ENCODE peak calls at places on chromosome 13, in six cellular contexts. One of them, this sample, is unnamed.
A peak's percentile ranks its signal among the peaks of the same experiment; 100 is the strongest.

GRCh38 chr13:46339035-46339666 is 47.9 kb downstream of the RUBCNL start:
- DNase-seq in right lobe of liver: no peak
- DNase-seq in cardiac muscle cell: no peak
- DNase-seq in RWPE2: no peak
- DNase-seq in uterus: no peak
- DNase-seq in fibroblast of lung: peak; percentile 91
- DNase-seq in this sample: no peak

GRCh38 chr13:57633950-57634828 is 2.6 kb downstream of the PCDH17 start:
- DNase-seq in right lobe of liver: no peak
- DNase-seq in cardiac muscle cell: no peak
- DNase-seq in RWPE2: peak; percentile 24
- DNase-seq in uterus: no peak
- DNase-seq in fibroblast of lung: peak; percentile 45
- DNase-seq in this sample: peak; percentile 65

GRCh38 chr13:99484405-99484981 is 16.8 kb upstream of the TM9SF2 start:
- DNase-seq in right lobe of liver: no peak
- DNase-seq in cardiac muscle cell: no peak
- DNase-seq in RWPE2: no peak
- DNase-seq in uterus: no peak
- DNase-seq in fibroblast of lung: peak; percentile 44
- DNase-seq in this sample: no peak

GRCh38 chr13:47983070-47983469 is 18.0 kb downstream of the SUCLA2 start:
- DNase-seq in right lobe of liver: no peak
- DNase-seq in cardiac muscle cell: no peak
- DNase-seq in RWPE2: no peak
- DNase-seq in uterus: no peak
- DNase-seq in fibroblast of lung: no peak
- DNase-seq in this sample: no peak

GRCh38 chr13:113373811-113374485 is 10.0 kb upstream of the GRTP1 start:
- DNase-seq in right lobe of liver: no peak
- DNase-seq in cardiac muscle cell: no peak
- DNase-seq in RWPE2: no peak
- DNase-seq in uterus: no peak
- DNase-seq in fibroblast of lung: no peak
- DNase-seq in this sample: no peak

GRCh38 chr13:78608254-78608704 is 4.9 kb upstream of the POU4F1 start:
- DNase-seq in right lobe of liver: no peak
- DNase-seq in cardiac muscle cell: no peak
- DNase-seq in RWPE2: no peak
- DNase-seq in uterus: no peak
- DNase-seq in fibroblast of lung: no peak
- DNase-seq in this sample: no peak

GRCh38 chr13:100269837-100270236 is 180.9 kb downstream of the PCCA start:
- DNase-seq in right lobe of liver: peak; percentile 70
- DNase-seq in cardiac muscle cell: no peak
- DNase-seq in RWPE2: no peak
- DNase-seq in uterus: peak; percentile 43
- DNase-seq in fibroblast of lung: peak; percentile 61
- DNase-seq in this sample: no peak

GRCh38 chr13:114145256-114145655 is 12.8 kb upstream of the RASA3 start:
- DNase-seq in right lobe of liver: peak; percentile 24
- DNase-seq in cardiac muscle cell: no peak
- DNase-seq in RWPE2: peak; percentile 19
- DNase-seq in uterus: no peak
- DNase-seq in fibroblast of lung: no peak
- DNase-seq in this sample: no peak

GRCh38 chr13:50170447-50171037 is 155.3 kb downstream of the KCNRG start:
- DNase-seq in right lobe of liver: no peak
- DNase-seq in cardiac muscle cell: no peak
- DNase-seq in RWPE2: no peak
- DNase-seq in uterus: no peak
- DNase-seq in fibroblast of lung: no peak
- DNase-seq in this sample: no peak

GRCh38 chr13:80047406-80047805 is 293.5 kb downstream of the SPRY2 start:
- DNase-seq in right lobe of liver: no peak
- DNase-seq in cardiac muscle cell: no peak
- DNase-seq in RWPE2: no peak
- DNase-seq in uterus: no peak
- DNase-seq in fibroblast of lung: peak; percentile 95
- DNase-seq in this sample: no peak

GRCh38 chr13:79417741-79418140 is 11.7 kb upstream of the RBM26 start:
- DNase-seq in right lobe of liver: no peak
- DNase-seq in cardiac muscle cell: no peak
- DNase-seq in RWPE2: no peak
- DNase-seq in uterus: no peak
- DNase-seq in fibroblast of lung: no peak
- DNase-seq in this sample: no peak

GRCh38 chr13:41456768-41457588 is at the start of gene RGCC:
- DNase-seq in right lobe of liver: peak; percentile 74
- DNase-seq in cardiac muscle cell: peak; percentile 78
- DNase-seq in RWPE2: peak; percentile 57
- DNase-seq in uterus: peak; percentile 68
- DNase-seq in fibroblast of lung: peak; percentile 57
- DNase-seq in this sample: peak; percentile 93

GRCh38 chr13:87536899-87537298 is 134.3 kb upstream of the SLITRK5 start:
- DNase-seq in right lobe of liver: no peak
- DNase-seq in cardiac muscle cell: no peak
- DNase-seq in RWPE2: no peak
- DNase-seq in uterus: no peak
- DNase-seq in fibroblast of lung: no peak
- DNase-seq in this sample: no peak

GRCh38 chr13:38636106-38636505 is 50.8 kb upstream of the FREM2 start:
- DNase-seq in right lobe of liver: no peak
- DNase-seq in cardiac muscle cell: no peak
- DNase-seq in RWPE2: no peak
- DNase-seq in uterus: no peak
- DNase-seq in fibroblast of lung: no peak
- DNase-seq in this sample: no peak

GRCh38 chr13:38520041-38520440 is 166.8 kb upstream of the FREM2 start:
- DNase-seq in right lobe of liver: no peak
- DNase-seq in cardiac muscle cell: no peak
- DNase-seq in RWPE2: no peak
- DNase-seq in uterus: no peak
- DNase-seq in fibroblast of lung: no peak
- DNase-seq in this sample: no peak

GRCh38 chr13:46908511-46908910 is 11.7 kb upstream of the HTR2A start:
- DNase-seq in right lobe of liver: no peak
- DNase-seq in cardiac muscle cell: no peak
- DNase-seq in RWPE2: no peak
- DNase-seq in uterus: no peak
- DNase-seq in fibroblast of lung: peak; percentile 84
- DNase-seq in this sample: no peak

GRCh38 chr13:24923305-24923640 is 159.3 kb downstream of the RNF17 start:
- DNase-seq in right lobe of liver: no peak
- DNase-seq in cardiac muscle cell: no peak
- DNase-seq in RWPE2: no peak
- DNase-seq in uterus: no peak
- DNase-seq in fibroblast of lung: peak; percentile 88
- DNase-seq in this sample: no peak

GRCh38 chr13:112213467-112214245 is 146.7 kb downstream of the SOX1 start:
- DNase-seq in right lobe of liver: peak; percentile 93
- DNase-seq in cardiac muscle cell: no peak
- DNase-seq in RWPE2: no peak
- DNase-seq in uterus: no peak
- DNase-seq in fibroblast of lung: no peak
- DNase-seq in this sample: no peak

GRCh38 chr13:48978942-48979601 is 3.4 kb downstream of the FNDC3A start:
- DNase-seq in right lobe of liver: no peak
- DNase-seq in cardiac muscle cell: no peak
- DNase-seq in RWPE2: no peak
- DNase-seq in uterus: no peak
- DNase-seq in fibroblast of lung: peak; percentile 27
- DNase-seq in this sample: no peak

GRCh38 chr13:44609137-44609536 is 33.0 kb upstream of the TSC22D1 start:
- DNase-seq in right lobe of liver: no peak
- DNase-seq in cardiac muscle cell: no peak
- DNase-seq in RWPE2: no peak
- DNase-seq in uterus: no peak
- DNase-seq in fibroblast of lung: no peak
- DNase-seq in this sample: no peak

GRCh38 chr13:98834254-98834960 is 81.9 kb upstream of the SLC15A1 start:
- DNase-seq in right lobe of liver: no peak
- DNase-seq in cardiac muscle cell: no peak
- DNase-seq in RWPE2: no peak
- DNase-seq in uterus: no peak
- DNase-seq in fibroblast of lung: no peak
- DNase-seq in this sample: no peak

GRCh38 chr13:46181799-46182490 is at the start of gene LCP1:
- DNase-seq in right lobe of liver: no peak
- DNase-seq in cardiac muscle cell: no peak
- DNase-seq in RWPE2: no peak
- DNase-seq in uterus: no peak
- DNase-seq in fibroblast of lung: no peak
- DNase-seq in this sample: peak; percentile 87

GRCh38 chr13:83879431-83880171 is 2.7 kb downstream of the SLITRK1 start:
- DNase-seq in right lobe of liver: no peak
- DNase-seq in cardiac muscle cell: no peak
- DNase-seq in RWPE2: no peak
- DNase-seq in uterus: no peak
- DNase-seq in fibroblast of lung: peak; percentile 24
- DNase-seq in this sample: peak; percentile 48

GRCh38 chr13:100828226-100828625 is 153.6 kb upstream of the TMTC4 start:
- DNase-seq in right lobe of liver: no peak
- DNase-seq in cardiac muscle cell: peak; percentile 5
- DNase-seq in RWPE2: no peak
- DNase-seq in uterus: no peak
- DNase-seq in fibroblast of lung: no peak
- DNase-seq in this sample: no peak

GRCh38 chr13:93603043-93603442 is 376.4 kb downstream of the GPC6 start:
- DNase-seq in right lobe of liver: no peak
- DNase-seq in cardiac muscle cell: no peak
- DNase-seq in RWPE2: peak; percentile 51
- DNase-seq in uterus: no peak
- DNase-seq in fibroblast of lung: peak; percentile 93
- DNase-seq in this sample: no peak

GRCh38 chr13:27822873-27823311 is 30.6 kb downstream of the GSX1 start:
- DNase-seq in right lobe of liver: no peak
- DNase-seq in cardiac muscle cell: no peak
- DNase-seq in RWPE2: no peak
- DNase-seq in uterus: no peak
- DNase-seq in fibroblast of lung: peak; percentile 13
- DNase-seq in this sample: no peak

GRCh38 chr13:99072941-99073340 is 95.1 kb upstream of the DOCK9 start:
- DNase-seq in right lobe of liver: no peak
- DNase-seq in cardiac muscle cell: no peak
- DNase-seq in RWPE2: no peak
- DNase-seq in uterus: no peak
- DNase-seq in fibroblast of lung: no peak
- DNase-seq in this sample: no peak

GRCh38 chr13:78977311-78977710 is 318.4 kb upstream of the OBI1 start:
- DNase-seq in right lobe of liver: no peak
- DNase-seq in cardiac muscle cell: no peak
- DNase-seq in RWPE2: no peak
- DNase-seq in uterus: no peak
- DNase-seq in fibroblast of lung: no peak
- DNase-seq in this sample: no peak

GRCh38 chr13:94415484-94415883 is 64.0 kb downstream of the DCT start:
- DNase-seq in right lobe of liver: no peak
- DNase-seq in cardiac muscle cell: no peak
- DNase-seq in RWPE2: no peak
- DNase-seq in uterus: no peak
- DNase-seq in fibroblast of lung: no peak
- DNase-seq in this sample: no peak

GRCh38 chr13:77019756-77020155 is 7.2 kb downstream of the FBXL3 start:
- DNase-seq in right lobe of liver: no peak
- DNase-seq in cardiac muscle cell: no peak
- DNase-seq in RWPE2: no peak
- DNase-seq in uterus: no peak
- DNase-seq in fibroblast of lung: no peak
- DNase-seq in this sample: no peak
- H3K4me1 ChIP-seq in right lobe of liver: peaks cover 2% of the 10 kb centered on the region
- H3K4me1 ChIP-seq in cardiac muscle cell: no peaks in the 10 kb centered on the region
- H3K4me1 ChIP-seq in RWPE2: peaks cover 20% of the 10 kb centered on the region
- H3K4me1 ChIP-seq in uterus: no peaks in the 10 kb centered on the region
- H3K4me1 ChIP-seq in fibroblast of lung: peaks cover 8% of the 10 kb centered on the region
- H3K4me1 ChIP-seq in this sample: peaks cover 98% of the 10 kb centered on the region

GRCh38 chr13:34300559-34300958 is 482.6 kb downstream of the RFC3 start:
- DNase-seq in right lobe of liver: no peak
- DNase-seq in cardiac muscle cell: no peak
- DNase-seq in RWPE2: no peak
- DNase-seq in uterus: no peak
- DNase-seq in fibroblast of lung: peak; percentile 55
- DNase-seq in this sample: no peak
- H3K27ac ChIP-seq in right lobe of liver: no peak overlapping the region
- H3K27ac ChIP-seq in cardiac muscle cell: no peak overlapping the region
- H3K27ac ChIP-seq in RWPE2: no peak overlapping the region
- H3K27ac ChIP-seq in uterus: no peak overlapping the region
- H3K27ac ChIP-seq in fibroblast of lung: no peak overlapping the region
- H3K27ac ChIP-seq in this sample: no peak overlapping the region

DNA sequence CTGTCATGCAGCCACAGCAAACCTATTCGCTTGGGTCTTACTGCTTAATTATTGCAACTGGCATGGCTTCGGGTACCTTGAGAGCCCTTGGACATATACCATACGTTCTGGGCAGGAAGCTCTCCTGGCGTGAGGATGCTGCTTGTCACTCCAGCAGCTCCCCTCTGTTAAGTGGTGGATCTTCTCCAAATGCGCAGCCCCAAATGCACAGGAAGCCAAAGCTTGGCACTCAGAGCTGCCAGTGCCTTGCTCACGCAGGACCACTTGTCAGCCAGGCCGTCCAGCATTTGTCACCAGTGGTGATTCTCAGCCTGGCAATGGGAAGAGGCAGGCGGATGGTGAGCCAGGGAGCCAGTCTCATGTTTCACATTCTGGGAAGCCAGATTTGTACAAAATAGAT is 158.6 kb downstream of the KATNAL1 start:
- DNase-seq in right lobe of liver: no peak
- DNase-seq in cardiac muscle cell: no peak
- DNase-seq in RWPE2: no peak
- DNase-seq in uterus: no peak
- DNase-seq in fibroblast of lung: no peak
- DNase-seq in this sample: peak; percentile 78
- H3K4me1 ChIP-seq in right lobe of liver: no peaks in the 10 kb centered on the region
- H3K4me1 ChIP-seq in cardiac muscle cell: peaks cover 6% of the 10 kb centered on the region
- H3K4me1 ChIP-seq in RWPE2: peaks cover 2% of the 10 kb centered on the region
- H3K4me1 ChIP-seq in uterus: no peaks in the 10 kb centered on the region
- H3K4me1 ChIP-seq in fibroblast of lung: peaks cover 2% of the 10 kb centered on the region
- H3K4me1 ChIP-seq in this sample: peaks cover 14% of the 10 kb centered on the region

GRCh38 chr13:74128171-74128767 is 5.9 kb downstream of the KLF12 start:
- DNase-seq in right lobe of liver: no peak
- DNase-seq in cardiac muscle cell: peak; percentile 36
- DNase-seq in RWPE2: no peak
- DNase-seq in uterus: no peak
- DNase-seq in fibroblast of lung: peak; percentile 90
- DNase-seq in this sample: no peak
- H3K27ac ChIP-seq in right lobe of liver: no peak overlapping the region
- H3K27ac ChIP-seq in cardiac muscle cell: peak overlapping the region; percentile 54
- H3K27ac ChIP-seq in RWPE2: no peak overlapping the region
- H3K27ac ChIP-seq in uterus: no peak overlapping the region
- H3K27ac ChIP-seq in fibroblast of lung: peak overlapping the region; percentile 39
- H3K27ac ChIP-seq in this sample: peak overlapping the region; percentile 28

This sample was measured in spleen.